ENCODE peak calls at places on chromosome 4, in nine cellular contexts. One of them, this sample, is unnamed.

GRCh38 chr4:163694385-163694784 is 199.9 kb downstream of the TMA16 start:
- DNase-seq in fibroblast of lung: peak
- DNase-seq in NCI-H82: no peak
- DNase-seq in SW480: no peak
- DNase-seq in mesothelial cell of epicardium: no peak
- DNase-seq in astrocyte of the spinal cord: peak
- DNase-seq in naive thymus-derived CD4-positive, alpha-beta T cell: no peak
- DNase-seq in NCI-H345: no peak
- DNase-seq in ACHN: peak
- DNase-seq in this sample: peak

GRCh38 chr4:182488886-182489285 is 245.7 kb downstream of the TENM3 start:
- DNase-seq in NCI-H82: no peak
- DNase-seq in SW480: no peak
- DNase-seq in ACHN: no peak
- DNase-seq in NCI-H345: no peak
- DNase-seq in naive thymus-derived CD4-positive, alpha-beta T cell: no peak
- DNase-seq in fibroblast of lung: no peak
- DNase-seq in astrocyte of the spinal cord: no peak
- DNase-seq in mesothelial cell of epicardium: no peak
- DNase-seq in this sample: no peak

GRCh38 chr4:114043116-114043515 is 63.7 kb upstream of the ARSJ start:
- DNase-seq in NCI-H82: no peak
- DNase-seq in SW480: no peak
- DNase-seq in mesothelial cell of epicardium: no peak
- DNase-seq in ACHN: no peak
- DNase-seq in NCI-H345: no peak
- DNase-seq in naive thymus-derived CD4-positive, alpha-beta T cell: no peak
- DNase-seq in astrocyte of the spinal cord: no peak
- DNase-seq in fibroblast of lung: no peak
- DNase-seq in this sample: no peak

GRCh38 chr4:4327652-4328121 is 37.6 kb downstream of the ZBTB49 start:
- DNase-seq in mesothelial cell of epicardium: no peak
- DNase-seq in astrocyte of the spinal cord: no peak
- DNase-seq in ACHN: no peak
- DNase-seq in fibroblast of lung: peak
- DNase-seq in naive thymus-derived CD4-positive, alpha-beta T cell: no peak
- DNase-seq in NCI-H82: peak
- DNase-seq in NCI-H345: no peak
- DNase-seq in SW480: no peak
- DNase-seq in this sample: no peak

GRCh38 chr4:99507762-99508161 is 3.1 kb upstream of the C4orf17 start:
- DNase-seq in SW480: no peak
- DNase-seq in ACHN: no peak
- DNase-seq in fibroblast of lung: no peak
- DNase-seq in astrocyte of the spinal cord: no peak
- DNase-seq in naive thymus-derived CD4-positive, alpha-beta T cell: peak
- DNase-seq in mesothelial cell of epicardium: no peak
- DNase-seq in NCI-H82: peak
- DNase-seq in NCI-H345: no peak
- DNase-seq in this sample: no peak

GRCh38 chr4:131644619-131645018 is 1504.5 kb upstream of the PCDH10 start:
- DNase-seq in NCI-H345: peak
- DNase-seq in astrocyte of the spinal cord: peak
- DNase-seq in naive thymus-derived CD4-positive, alpha-beta T cell: no peak
- DNase-seq in fibroblast of lung: peak
- DNase-seq in ACHN: peak
- DNase-seq in NCI-H82: peak
- DNase-seq in mesothelial cell of epicardium: no peak
- DNase-seq in SW480: peak
- DNase-seq in this sample: no peak

GRCh38 chr4:24800273-24800880 is 5.0 kb downstream of the SOD3 start:
- DNase-seq in fibroblast of lung: peak
- DNase-seq in mesothelial cell of epicardium: no peak
- DNase-seq in naive thymus-derived CD4-positive, alpha-beta T cell: no peak
- DNase-seq in NCI-H345: no peak
- DNase-seq in astrocyte of the spinal cord: no peak
- DNase-seq in NCI-H82: no peak
- DNase-seq in ACHN: no peak
- DNase-seq in SW480: no peak
- DNase-seq in this sample: no peak

GRCh38 chr4:103026868-103027267 is 7.4 kb upstream of the SLC9B1 start:
- DNase-seq in naive thymus-derived CD4-positive, alpha-beta T cell: no peak
- DNase-seq in astrocyte of the spinal cord: no peak
- DNase-seq in NCI-H82: no peak
- DNase-seq in NCI-H345: no peak
- DNase-seq in SW480: no peak
- DNase-seq in fibroblast of lung: no peak
- DNase-seq in ACHN: no peak
- DNase-seq in mesothelial cell of epicardium: no peak
- DNase-seq in this sample: no peak

GRCh38 chr4:76582817-76583087 is 147.7 kb downstream of the SHROOM3 start:
- DNase-seq in mesothelial cell of epicardium: no peak
- DNase-seq in NCI-H82: no peak
- DNase-seq in astrocyte of the spinal cord: no peak
- DNase-seq in fibroblast of lung: no peak
- DNase-seq in NCI-H345: no peak
- DNase-seq in SW480: no peak
- DNase-seq in naive thymus-derived CD4-positive, alpha-beta T cell: no peak
- DNase-seq in ACHN: no peak
- DNase-seq in this sample: no peak

GRCh38 chr4:154720618-154721267 is 23.1 kb upstream of the LRAT start:
- DNase-seq in NCI-H345: no peak
- DNase-seq in NCI-H82: no peak
- DNase-seq in SW480: no peak
- DNase-seq in naive thymus-derived CD4-positive, alpha-beta T cell: no peak
- DNase-seq in ACHN: no peak
- DNase-seq in fibroblast of lung: no peak
- DNase-seq in astrocyte of the spinal cord: no peak
- DNase-seq in mesothelial cell of epicardium: no peak
- DNase-seq in this sample: no peak

GRCh38 chr4:184756399-184756798 is 22.5 kb upstream of the CENPU start:
- DNase-seq in NCI-H82: no peak
- DNase-seq in SW480: no peak
- DNase-seq in mesothelial cell of epicardium: no peak
- DNase-seq in astrocyte of the spinal cord: peak
- DNase-seq in fibroblast of lung: peak
- DNase-seq in naive thymus-derived CD4-positive, alpha-beta T cell: no peak
- DNase-seq in NCI-H345: no peak
- DNase-seq in ACHN: no peak
- DNase-seq in this sample: no peak

GRCh38 chr4:151045907-151046306 is 30.8 kb upstream of the LRBA start:
- DNase-seq in mesothelial cell of epicardium: no peak
- DNase-seq in NCI-H82: peak
- DNase-seq in ACHN: peak
- DNase-seq in NCI-H345: peak
- DNase-seq in fibroblast of lung: no peak
- DNase-seq in SW480: no peak
- DNase-seq in naive thymus-derived CD4-positive, alpha-beta T cell: no peak
- DNase-seq in astrocyte of the spinal cord: no peak
- DNase-seq in this sample: no peak

GRCh38 chr4:75634951-75635350 is 4.6 kb upstream of the CDKL2 start:
- DNase-seq in ACHN: no peak
- DNase-seq in SW480: no peak
- DNase-seq in astrocyte of the spinal cord: peak
- DNase-seq in NCI-H345: no peak
- DNase-seq in naive thymus-derived CD4-positive, alpha-beta T cell: no peak
- DNase-seq in fibroblast of lung: peak
- DNase-seq in NCI-H82: no peak
- DNase-seq in mesothelial cell of epicardium: no peak
- DNase-seq in this sample: no peak

GRCh38 chr4:88743696-88744095 is 46.1 kb upstream of the NAP1L5 start:
- DNase-seq in SW480: no peak
- DNase-seq in NCI-H82: no peak
- DNase-seq in astrocyte of the spinal cord: peak
- DNase-seq in fibroblast of lung: peak
- DNase-seq in mesothelial cell of epicardium: no peak
- DNase-seq in NCI-H345: no peak
- DNase-seq in naive thymus-derived CD4-positive, alpha-beta T cell: no peak
- DNase-seq in ACHN: peak
- DNase-seq in this sample: peak